ENCODE peak calls at places on chromosomes 12 and 14, in five cellular contexts. One of them, this sample, is unnamed.

GRCh38 chr14:39266871-39267591 is 33.3 kb downstream of the MIA2 start:
- DNase-seq in activated T-helper 1 cell treated with anti-CD3 and anti-CD28 coated beads, Interleukin-12 subunit alpha, Interleukin-12 subunit beta, Interleukin-2, Interleukin-4 antibody, amounts not matched to agents 30 ng/mL and 10 ng/mL and 1 ng/mL, durations not matched to agents 14 hours and 24 hours and 36 hours: peak; percentile 76
- DNase-seq in left ventricle myocardium inferior: peak; percentile 84
- DNase-seq in stimulated activated CD8-positive, alpha-beta memory T cell treated with anti-CD3 and anti-CD28 coated beads, Interleukin-15, amount 100 ng/mL, for 24 hours: peak; percentile 58
- DNase-seq in activated naive CD4-positive, alpha-beta T cell treated with Interleukin-2 at 50 U/mL for 16 hours: peak; percentile 78
- DNase-seq in this sample: peak; percentile 89

GRCh38 chr14:105026789-105027563 is 6.1 kb upstream of the CDCA4 start:
- DNase-seq in activated T-helper 1 cell treated with anti-CD3 and anti-CD28 coated beads, Interleukin-12 subunit alpha, Interleukin-12 subunit beta, Interleukin-2, Interleukin-4 antibody, amounts not matched to agents 30 ng/mL and 10 ng/mL and 1 ng/mL, durations not matched to agents 14 hours and 24 hours and 36 hours: no peak
- DNase-seq in left ventricle myocardium inferior: no peak
- DNase-seq in stimulated activated CD8-positive, alpha-beta memory T cell treated with anti-CD3 and anti-CD28 coated beads, Interleukin-15, amount 100 ng/mL, for 24 hours: no peak
- DNase-seq in activated naive CD4-positive, alpha-beta T cell treated with Interleukin-2 at 50 U/mL for 16 hours: no peak
- DNase-seq in this sample: no peak

GRCh38 chr14:20697273-20698017 is 8.9 kb downstream of the ANG start:
- DNase-seq in activated T-helper 1 cell treated with anti-CD3 and anti-CD28 coated beads, Interleukin-12 subunit alpha, Interleukin-12 subunit beta, Interleukin-2, Interleukin-4 antibody, amounts not matched to agents 30 ng/mL and 10 ng/mL and 1 ng/mL, durations not matched to agents 14 hours and 24 hours and 36 hours: peak; percentile 44
- DNase-seq in left ventricle myocardium inferior: peak; percentile 39
- DNase-seq in stimulated activated CD8-positive, alpha-beta memory T cell treated with anti-CD3 and anti-CD28 coated beads, Interleukin-15, amount 100 ng/mL, for 24 hours: no peak
- DNase-seq in activated naive CD4-positive, alpha-beta T cell treated with Interleukin-2 at 50 U/mL for 16 hours: peak; percentile 67
- DNase-seq in this sample: peak; percentile 73

GRCh38 chr12:29971431-29971830 is 187.7 kb upstream of the TMTC1 start:
- DNase-seq in activated T-helper 1 cell treated with anti-CD3 and anti-CD28 coated beads, Interleukin-12 subunit alpha, Interleukin-12 subunit beta, Interleukin-2, Interleukin-4 antibody, amounts not matched to agents 30 ng/mL and 10 ng/mL and 1 ng/mL, durations not matched to agents 14 hours and 24 hours and 36 hours: no peak
- DNase-seq in left ventricle myocardium inferior: no peak
- DNase-seq in stimulated activated CD8-positive, alpha-beta memory T cell treated with anti-CD3 and anti-CD28 coated beads, Interleukin-15, amount 100 ng/mL, for 24 hours: no peak
- DNase-seq in activated naive CD4-positive, alpha-beta T cell treated with Interleukin-2 at 50 U/mL for 16 hours: no peak
- DNase-seq in this sample: no peak

GRCh38 chr12:120592121-120593049 is 11.2 kb upstream of the POP5 start:
- DNase-seq in activated T-helper 1 cell treated with anti-CD3 and anti-CD28 coated beads, Interleukin-12 subunit alpha, Interleukin-12 subunit beta, Interleukin-2, Interleukin-4 antibody, amounts not matched to agents 30 ng/mL and 10 ng/mL and 1 ng/mL, durations not matched to agents 14 hours and 24 hours and 36 hours: no peak
- DNase-seq in left ventricle myocardium inferior: no peak
- DNase-seq in stimulated activated CD8-positive, alpha-beta memory T cell treated with anti-CD3 and anti-CD28 coated beads, Interleukin-15, amount 100 ng/mL, for 24 hours: no peak
- DNase-seq in activated naive CD4-positive, alpha-beta T cell treated with Interleukin-2 at 50 U/mL for 16 hours: no peak
- DNase-seq in this sample: no peak

GRCh38 chr12:104605685-104606084 is 148.9 kb downstream of the CHST11 start:
- DNase-seq in activated T-helper 1 cell treated with anti-CD3 and anti-CD28 coated beads, Interleukin-12 subunit alpha, Interleukin-12 subunit beta, Interleukin-2, Interleukin-4 antibody, amounts not matched to agents 30 ng/mL and 10 ng/mL and 1 ng/mL, durations not matched to agents 14 hours and 24 hours and 36 hours: no peak
- DNase-seq in left ventricle myocardium inferior: peak; percentile 59
- DNase-seq in stimulated activated CD8-positive, alpha-beta memory T cell treated with anti-CD3 and anti-CD28 coated beads, Interleukin-15, amount 100 ng/mL, for 24 hours: no peak
- DNase-seq in activated naive CD4-positive, alpha-beta T cell treated with Interleukin-2 at 50 U/mL for 16 hours: no peak
- DNase-seq in this sample: peak; percentile 79

GRCh38 chr14:88264116-88264515 is 59.0 kb downstream of the KCNK10 start:
- DNase-seq in activated T-helper 1 cell treated with anti-CD3 and anti-CD28 coated beads, Interleukin-12 subunit alpha, Interleukin-12 subunit beta, Interleukin-2, Interleukin-4 antibody, amounts not matched to agents 30 ng/mL and 10 ng/mL and 1 ng/mL, durations not matched to agents 14 hours and 24 hours and 36 hours: no peak
- DNase-seq in left ventricle myocardium inferior: no peak
- DNase-seq in stimulated activated CD8-positive, alpha-beta memory T cell treated with anti-CD3 and anti-CD28 coated beads, Interleukin-15, amount 100 ng/mL, for 24 hours: no peak
- DNase-seq in activated naive CD4-positive, alpha-beta T cell treated with Interleukin-2 at 50 U/mL for 16 hours: no peak
- DNase-seq in this sample: no peak

GRCh38 chr12:8890313-8891084 is 23.8 kb upstream of the PHC1 start:
- DNase-seq in activated T-helper 1 cell treated with anti-CD3 and anti-CD28 coated beads, Interleukin-12 subunit alpha, Interleukin-12 subunit beta, Interleukin-2, Interleukin-4 antibody, amounts not matched to agents 30 ng/mL and 10 ng/mL and 1 ng/mL, durations not matched to agents 14 hours and 24 hours and 36 hours: peak; percentile 45
- DNase-seq in left ventricle myocardium inferior: no peak
- DNase-seq in stimulated activated CD8-positive, alpha-beta memory T cell treated with anti-CD3 and anti-CD28 coated beads, Interleukin-15, amount 100 ng/mL, for 24 hours: no peak
- DNase-seq in activated naive CD4-positive, alpha-beta T cell treated with Interleukin-2 at 50 U/mL for 16 hours: peak; percentile 64
- DNase-seq in this sample: peak; percentile 78

GRCh38 chr14:104970231-104971068 is 7.7 kb downstream of the AHNAK2 start:
- DNase-seq in activated T-helper 1 cell treated with anti-CD3 and anti-CD28 coated beads, Interleukin-12 subunit alpha, Interleukin-12 subunit beta, Interleukin-2, Interleukin-4 antibody, amounts not matched to agents 30 ng/mL and 10 ng/mL and 1 ng/mL, durations not matched to agents 14 hours and 24 hours and 36 hours: no peak
- DNase-seq in left ventricle myocardium inferior: peak; percentile 64
- DNase-seq in stimulated activated CD8-positive, alpha-beta memory T cell treated with anti-CD3 and anti-CD28 coated beads, Interleukin-15, amount 100 ng/mL, for 24 hours: no peak
- DNase-seq in activated naive CD4-positive, alpha-beta T cell treated with Interleukin-2 at 50 U/mL for 16 hours: no peak
- DNase-seq in this sample: peak; percentile 83

GRCh38 chr12:101256271-101256670 is 23.6 kb upstream of the UTP20 start:
- DNase-seq in activated T-helper 1 cell treated with anti-CD3 and anti-CD28 coated beads, Interleukin-12 subunit alpha, Interleukin-12 subunit beta, Interleukin-2, Interleukin-4 antibody, amounts not matched to agents 30 ng/mL and 10 ng/mL and 1 ng/mL, durations not matched to agents 14 hours and 24 hours and 36 hours: no peak
- DNase-seq in left ventricle myocardium inferior: no peak
- DNase-seq in stimulated activated CD8-positive, alpha-beta memory T cell treated with anti-CD3 and anti-CD28 coated beads, Interleukin-15, amount 100 ng/mL, for 24 hours: no peak
- DNase-seq in activated naive CD4-positive, alpha-beta T cell treated with Interleukin-2 at 50 U/mL for 16 hours: no peak
- DNase-seq in this sample: no peak

GRCh38 chr14:101147848-101148247 is 244.3 kb upstream of the RTL1 start:
- DNase-seq in activated T-helper 1 cell treated with anti-CD3 and anti-CD28 coated beads, Interleukin-12 subunit alpha, Interleukin-12 subunit beta, Interleukin-2, Interleukin-4 antibody, amounts not matched to agents 30 ng/mL and 10 ng/mL and 1 ng/mL, durations not matched to agents 14 hours and 24 hours and 36 hours: no peak
- DNase-seq in left ventricle myocardium inferior: no peak
- DNase-seq in stimulated activated CD8-positive, alpha-beta memory T cell treated with anti-CD3 and anti-CD28 coated beads, Interleukin-15, amount 100 ng/mL, for 24 hours: no peak
- DNase-seq in activated naive CD4-positive, alpha-beta T cell treated with Interleukin-2 at 50 U/mL for 16 hours: no peak
- DNase-seq in this sample: no peak

GRCh38 chr12:25495336-25496097 is 57.6 kb downstream of the LMNTD1 start:
- DNase-seq in activated T-helper 1 cell treated with anti-CD3 and anti-CD28 coated beads, Interleukin-12 subunit alpha, Interleukin-12 subunit beta, Interleukin-2, Interleukin-4 antibody, amounts not matched to agents 30 ng/mL and 10 ng/mL and 1 ng/mL, durations not matched to agents 14 hours and 24 hours and 36 hours: no peak
- DNase-seq in left ventricle myocardium inferior: no peak
- DNase-seq in stimulated activated CD8-positive, alpha-beta memory T cell treated with anti-CD3 and anti-CD28 coated beads, Interleukin-15, amount 100 ng/mL, for 24 hours: no peak
- DNase-seq in activated naive CD4-positive, alpha-beta T cell treated with Interleukin-2 at 50 U/mL for 16 hours: no peak
- DNase-seq in this sample: no peak

GRCh38 chr14:77647853-77648252 is 31.4 kb upstream of the SPTLC2 start:
- DNase-seq in activated T-helper 1 cell treated with anti-CD3 and anti-CD28 coated beads, Interleukin-12 subunit alpha, Interleukin-12 subunit beta, Interleukin-2, Interleukin-4 antibody, amounts not matched to agents 30 ng/mL and 10 ng/mL and 1 ng/mL, durations not matched to agents 14 hours and 24 hours and 36 hours: no peak
- DNase-seq in left ventricle myocardium inferior: no peak
- DNase-seq in stimulated activated CD8-positive, alpha-beta memory T cell treated with anti-CD3 and anti-CD28 coated beads, Interleukin-15, amount 100 ng/mL, for 24 hours: no peak
- DNase-seq in activated naive CD4-positive, alpha-beta T cell treated with Interleukin-2 at 50 U/mL for 16 hours: no peak
- DNase-seq in this sample: no peak

GRCh38 chr12:124993568-124994434 is at the start of gene BRI3BP:
- DNase-seq in activated T-helper 1 cell treated with anti-CD3 and anti-CD28 coated beads, Interleukin-12 subunit alpha, Interleukin-12 subunit beta, Interleukin-2, Interleukin-4 antibody, amounts not matched to agents 30 ng/mL and 10 ng/mL and 1 ng/mL, durations not matched to agents 14 hours and 24 hours and 36 hours: peak; percentile 81
- DNase-seq in left ventricle myocardium inferior: peak; percentile 73
- DNase-seq in stimulated activated CD8-positive, alpha-beta memory T cell treated with anti-CD3 and anti-CD28 coated beads, Interleukin-15, amount 100 ng/mL, for 24 hours: peak; percentile 65
- DNase-seq in activated naive CD4-positive, alpha-beta T cell treated with Interleukin-2 at 50 U/mL for 16 hours: peak; percentile 79
- DNase-seq in this sample: peak; percentile 70

GRCh38 chr12:68572650-68573049 is 38.0 kb upstream of the RAP1B start:
- DNase-seq in activated T-helper 1 cell treated with anti-CD3 and anti-CD28 coated beads, Interleukin-12 subunit alpha, Interleukin-12 subunit beta, Interleukin-2, Interleukin-4 antibody, amounts not matched to agents 30 ng/mL and 10 ng/mL and 1 ng/mL, durations not matched to agents 14 hours and 24 hours and 36 hours: no peak
- DNase-seq in left ventricle myocardium inferior: no peak
- DNase-seq in stimulated activated CD8-positive, alpha-beta memory T cell treated with anti-CD3 and anti-CD28 coated beads, Interleukin-15, amount 100 ng/mL, for 24 hours: no peak
- DNase-seq in activated naive CD4-positive, alpha-beta T cell treated with Interleukin-2 at 50 U/mL for 16 hours: no peak
- DNase-seq in this sample: no peak

GRCh38 chr12:93466625-93467350 is 526 bp upstream of the MRPL42 start:
- DNase-seq in activated T-helper 1 cell treated with anti-CD3 and anti-CD28 coated beads, Interleukin-12 subunit alpha, Interleukin-12 subunit beta, Interleukin-2, Interleukin-4 antibody, amounts not matched to agents 30 ng/mL and 10 ng/mL and 1 ng/mL, durations not matched to agents 14 hours and 24 hours and 36 hours: no peak
- DNase-seq in left ventricle myocardium inferior: no peak
- DNase-seq in stimulated activated CD8-positive, alpha-beta memory T cell treated with anti-CD3 and anti-CD28 coated beads, Interleukin-15, amount 100 ng/mL, for 24 hours: no peak
- DNase-seq in activated naive CD4-positive, alpha-beta T cell treated with Interleukin-2 at 50 U/mL for 16 hours: no peak
- DNase-seq in this sample: no peak

GRCh38 chr14:42013560-42013959 is 406.9 kb downstream of the LRFN5 start:
- DNase-seq in activated T-helper 1 cell treated with anti-CD3 and anti-CD28 coated beads, Interleukin-12 subunit alpha, Interleukin-12 subunit beta, Interleukin-2, Interleukin-4 antibody, amounts not matched to agents 30 ng/mL and 10 ng/mL and 1 ng/mL, durations not matched to agents 14 hours and 24 hours and 36 hours: no peak
- DNase-seq in left ventricle myocardium inferior: no peak
- DNase-seq in stimulated activated CD8-positive, alpha-beta memory T cell treated with anti-CD3 and anti-CD28 coated beads, Interleukin-15, amount 100 ng/mL, for 24 hours: no peak
- DNase-seq in activated naive CD4-positive, alpha-beta T cell treated with Interleukin-2 at 50 U/mL for 16 hours: no peak
- DNase-seq in this sample: no peak